ENCODE peak calls at places on chromosomes 16 and 17, in nine cellular contexts. P is BJ; K is PC-3; H is fibroblast of lung; A is CD8-positive, alpha-beta memory T cell; Y is CD4-positive, CD25-positive, alpha-beta regulatory T cell; O is uterus; V is right lobe of liver; E is cardiac muscle cell. C is an unnamed sample.

GRCh38 chr16:55176901-55177300 is 147.1 kb upstream of the IRX6 start:
- DNase-seq in O (no peak), E (no peak), V (no peak), Y (no peak), H (no peak), K (no peak), A (no peak), P (no peak), C (no peak)

GRCh38 chr16:57606847-57607501 is 21.5 kb upstream of the ADGRG1 start:
- DNase-seq in H (no peak), Y (no peak), K (no peak), A (no peak), V (peak), O (no peak), E (no peak), P (no peak), C (no peak)

GRCh38 chr16:69567031-69567680 is 1.4 kb downstream of the NFAT5 start:
- DNase-seq in V (no peak), Y (peak), K (peak), A (peak), H (peak), E (peak), P (no peak), O (no peak), C (peak)

GRCh38 chr16:87661561-87661960 is 59.3 kb downstream of the JPH3 start:
- DNase-seq in Y (no peak), E (peak), A (no peak), O (no peak), V (no peak), H (peak), K (peak), P (no peak), C (peak)

GRCh38 chr16:69150146-69150865 is 17.9 kb downstream of the UTP4 start:
- DNase-seq in O (peak), V (no peak), H (peak), A (peak), E (peak), K (peak), P (no peak), Y (peak), C (peak)

GRCh38 chr16:85536073-85536410 is 77.1 kb upstream of the GSE1 start:
- DNase-seq in Y (no peak), K (no peak), P (no peak), E (no peak), A (no peak), O (no peak), V (no peak), H (no peak), C (peak)

GRCh38 chr17:76388966-76389888 is 4.8 kb downstream of the SPHK1 start:
- DNase-seq in A (no peak), V (no peak), H (no peak), E (no peak), K (no peak), Y (no peak), O (no peak), P (no peak), C (no peak)

GRCh38 chr16:51012396-51012795 is 138.7 kb downstream of the SALL1 start:
- DNase-seq in K (no peak), H (peak), A (no peak), V (no peak), P (no peak), Y (no peak), O (no peak), E (peak), C (no peak)

GRCh38 chr16:10181196-10182162 is 749 bp downstream of the GRIN2A start:
- DNase-seq in H (peak), E (peak), Y (no peak), V (peak), O (peak), K (peak), P (no peak), A (no peak), C (peak)

GRCh38 chr17:36703860-36704266 is 102.5 kb downstream of the MRM1 start:
- DNase-seq in H (peak), V (no peak), E (peak), Y (peak), K (peak), A (peak), O (peak), P (no peak), C (peak)

GRCh38 chr16:4624015-4624826 is at the start of gene MGRN1:
- DNase-seq in P (peak), Y (peak), O (peak), E (peak), A (peak), K (peak), V (peak), H (peak), C (peak)

GRCh38 chr16:4625617-4626159 is 1.1 kb downstream of the MGRN1 start:
- DNase-seq in E (no peak), A (no peak), H (no peak), O (no peak), V (no peak), P (no peak), K (no peak), Y (no peak), C (no peak)

GRCh38 chr16:4624827-4625616 is 396 bp downstream of the MGRN1 start:
- DNase-seq in O (peak), H (peak), K (no peak), Y (peak), A (peak), V (peak), P (no peak), E (peak), C (peak)

GRCh38 chr16:4623593-4623992 is 1.0 kb upstream of the MGRN1 start:
- DNase-seq in K (no peak), V (no peak), Y (no peak), E (no peak), A (no peak), P (no peak), H (no peak), O (no peak), C (no peak)

GRCh38 chr16:4626396-4626795 is 1.8 kb downstream of the MGRN1 start:
- DNase-seq in K (no peak), V (no peak), Y (no peak), P (no peak), H (no peak), E (no peak), A (no peak), O (no peak), C (no peak)
- H3K4me3 ChIP-seq in K (peak), V (no peak), Y (peak), P (peak), H (peak), E (no peak), A (no peak), O (no peak), C (no peak)

GRCh38 chr17:45228121-45228941 is 6.6 kb downstream of the FMNL1 start:
- DNase-seq in H (no peak), Y (no peak), V (no peak), K (no peak), A (no peak), O (no peak), P (no peak), E (no peak), C (no peak)

GRCh38 chr17:45230410-45230786 is 8.7 kb downstream of the FMNL1 start:
- DNase-seq in A (no peak), H (no peak), V (no peak), Y (no peak), O (no peak), P (no peak), K (no peak), E (no peak), C (no peak)

GRCh38 chr17:45229681-45230409 is 8.2 kb downstream of the FMNL1 start:
- DNase-seq in V (no peak), A (no peak), O (no peak), K (no peak), Y (no peak), H (no peak), E (no peak), P (no peak), C (no peak)

GRCh38 chr17:45227631-45228120 is 6.0 kb downstream of the FMNL1 start:
- DNase-seq in A (no peak), V (no peak), H (no peak), E (no peak), K (no peak), Y (no peak), O (no peak), P (no peak), C (no peak)

GRCh38 chr17:45228985-45229517 is 7.4 kb downstream of the FMNL1 start:
- DNase-seq in Y (peak), P (no peak), E (no peak), H (peak), V (peak), K (peak), A (peak), O (peak), C (peak)
- H3K4me3 ChIP-seq in Y (peak), P (no peak), E (no peak), H (no peak), V (no peak), K (no peak), A (peak), O (no peak), C (no peak)

GRCh38 chr17:27581016-27581415 is 50.0 kb upstream of the LGALS9 start:
- DNase-seq in H (no peak), A (no peak), K (no peak), P (no peak), V (no peak), Y (no peak), E (no peak), O (no peak), C (peak)
- H3K4me3 ChIP-seq in H (no peak), A (no peak), K (no peak), P (no peak), V (no peak), Y (no peak), E (no peak), O (no peak), C (no peak)

DNA sequence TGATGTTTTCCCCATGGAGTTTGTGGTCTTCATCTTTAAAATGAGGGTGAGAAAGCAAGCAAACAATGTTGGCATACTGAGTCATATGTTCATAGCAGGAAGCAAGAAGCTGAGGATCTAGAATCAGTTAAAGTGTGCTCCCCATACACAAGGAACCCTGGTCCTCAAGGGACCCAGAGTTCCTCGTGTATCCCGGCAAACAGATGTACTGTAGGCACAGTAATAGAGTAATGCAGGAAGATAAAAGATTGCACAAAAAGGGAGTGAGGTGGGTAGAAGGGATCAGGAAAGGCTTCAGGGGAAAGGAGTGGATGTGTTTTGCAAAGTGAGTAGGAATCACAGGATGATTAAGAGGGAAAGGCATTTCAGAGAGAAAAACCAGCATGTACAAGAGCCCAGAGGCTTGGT is 412.3 kb upstream of the CDH11 start:
- DNase-seq in K (peak), H (peak), E (no peak), A (no peak), P (no peak), O (no peak), V (no peak), Y (no peak), C (no peak)
- H3K4me3 ChIP-seq in K (no peak), H (no peak), E (no peak), A (no peak), P (no peak), O (no peak), V (no peak), Y (no peak), C (no peak)

DNA sequence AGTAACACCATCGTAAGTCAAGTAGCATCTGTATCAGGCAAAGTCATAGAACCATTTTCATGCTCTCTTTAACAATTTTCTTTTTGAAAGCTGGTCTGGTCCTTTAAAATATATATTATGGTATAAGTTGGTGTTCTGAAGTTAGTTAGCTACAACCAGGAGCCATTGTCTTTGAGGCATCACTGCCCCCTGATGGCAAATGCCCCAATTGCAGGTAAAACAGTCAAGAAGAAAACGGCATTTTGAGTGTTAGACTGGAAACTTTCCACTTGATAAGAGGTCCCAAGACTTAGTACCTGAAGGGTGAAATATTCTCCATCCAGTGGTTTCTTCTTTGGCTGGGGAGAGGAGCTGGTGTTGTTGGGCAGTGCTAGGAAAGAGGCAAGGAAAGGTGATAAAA is 14.1 kb downstream of the TP53 start:
- DNase-seq in Y (no peak), O (no peak), H (no peak), A (no peak), P (no peak), E (no peak), V (no peak), K (peak), C (no peak)
- H3K4me3 ChIP-seq in Y (no peak), O (no peak), H (no peak), A (no peak), P (no peak), E (no peak), V (no peak), K (no peak), C (no peak)

GRCh38 chr17:50749243-50749642 is 18.1 kb downstream of the ANKRD40CL start:
- DNase-seq in O (no peak), Y (no peak), A (no peak), E (no peak), P (no peak), H (no peak), V (no peak), K (no peak), C (no peak)
- H3K4me3 ChIP-seq in O (no peak), Y (no peak), A (no peak), E (no peak), P (no peak), H (no peak), V (no peak), K (no peak), C (no peak)

DNA sequence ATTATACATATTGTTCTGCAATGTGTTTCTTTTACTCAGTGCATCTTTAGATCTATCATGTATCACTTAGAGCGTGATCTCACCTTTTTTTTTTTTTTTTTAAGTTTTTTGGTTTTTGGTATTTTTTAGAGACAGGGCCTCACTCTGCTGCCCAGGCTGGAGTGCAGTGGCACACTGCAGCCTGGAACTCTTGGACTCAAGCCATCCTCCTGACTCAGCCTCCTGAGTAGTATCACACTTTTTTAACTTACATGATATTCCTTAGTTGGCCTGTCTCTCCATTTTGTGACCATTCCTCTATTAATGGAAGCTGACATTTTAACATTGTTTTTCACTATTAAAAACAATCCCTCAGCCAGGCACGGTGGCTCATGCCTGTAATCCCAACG is 4.7 kb upstream of the MPO start:
- DNase-seq in H (no peak), E (no peak), O (no peak), V (no peak), A (no peak), Y (no peak), K (peak), P (no peak), C (no peak)
- H3K4me3 ChIP-seq in H (no peak), E (no peak), O (no peak), V (no peak), A (no peak), Y (no peak), K (no peak), P (no peak), C (no peak)

C was measured in thyroid gland.